ENCODE peak calls at places on chromosomes 11 and 22, in six cellular contexts. Z, R, O, L, Y and V are unnamed samples.

GRCh38 chr11:2911088-2912037 is 17.9 kb downstream of the PHLDA2 start:
- DNase-seq in Z (no peak), R (no peak), O (no peak), L (no peak), Y (no peak), V (no peak)

GRCh38 chr11:13859986-13860385 is 102.5 kb upstream of the SPON1 start:
- DNase-seq in Z (no peak), R (no peak), O (no peak), L (no peak), Y (no peak), V (peak; percentile 52)

GRCh38 chr11:64971421-64972233 is at the start of gene MAJIN:
- DNase-seq in Z (peak; percentile 83), R (peak; percentile 90), O (no peak), L (no peak), Y (no peak), V (no peak)

GRCh38 chr22:45125198-45125597 is 38.5 kb upstream of the NUP50 start:
- DNase-seq in Z (no peak), R (no peak), O (no peak), L (no peak), Y (no peak), V (no peak)

GRCh38 chr11:93329936-93330445 is 551 bp upstream of the DEUP1 start:
- DNase-seq in Z (no peak), R (no peak), O (no peak), L (no peak), Y (peak; percentile 69), V (no peak)

GRCh38 chr22:45240137-45240809 is 421 bp downstream of the KIAA0930 start:
- DNase-seq in Z (no peak), R (peak; percentile 18), O (no peak), L (peak; percentile 45), Y (no peak), V (peak; percentile 41)

GRCh38 chr11:130516868-130517505 is 68.5 kb downstream of the ADAMTS15 start:
- DNase-seq in Z (no peak), R (no peak), O (no peak), L (no peak), Y (no peak), V (no peak)

GRCh38 chr11:78030429-78031325 is 7.6 kb upstream of the KCTD14 start:
- DNase-seq in Z (no peak), R (no peak), O (peak; percentile 28), L (no peak), Y (peak; percentile 98), V (no peak)

GRCh38 chr11:7671807-7672206 is 1.5 kb downstream of the CYB5R2 start:
- DNase-seq in Z (no peak), R (no peak), O (no peak), L (no peak), Y (no peak), V (no peak)

GRCh38 chr11:617248-617911 is 1.6 kb upstream of the IRF7 start:
- DNase-seq in Z (no peak), R (no peak), O (no peak), L (no peak), Y (no peak), V (no peak)

GRCh38 chr22:49768511-49768910 is 59.2 kb downstream of the BRD1 start:
- DNase-seq in Z (no peak), R (no peak), O (no peak), L (no peak), Y (no peak), V (no peak)

GRCh38 chr11:126104420-126104819 is 41.8 kb upstream of the CDON start:
- DNase-seq in Z (no peak), R (no peak), O (no peak), L (no peak), Y (peak; percentile 35), V (no peak)

GRCh38 chr11:1307998-1308744 is 1.3 kb downstream of the TOLLIP start:
- DNase-seq in Z (no peak), R (no peak), O (no peak), L (no peak), Y (no peak), V (no peak)

GRCh38 chr11:119782021-119782420 is 53.0 kb upstream of the NECTIN1 start:
- DNase-seq in Z (no peak), R (no peak), O (no peak), L (no peak), Y (no peak), V (no peak)

GRCh38 chr22:46238541-46238940 is 11.6 kb downstream of the CDPF1 start:
- DNase-seq in Z (no peak), R (no peak), O (no peak), L (no peak), Y (no peak), V (no peak)

GRCh38 chr11:27456140-27456801 is 16.3 kb downstream of the LGR4 start:
- DNase-seq in Z (no peak), R (no peak), O (no peak), L (no peak), Y (no peak), V (no peak)

GRCh38 chr22:50119768-50120251 is 30.0 kb downstream of the MOV10L1 start:
- DNase-seq in Z (no peak), R (no peak), O (no peak), L (no peak), Y (peak; percentile 58), V (no peak)

GRCh38 chr22:44391481-44392445 is 79.0 kb upstream of the SHISAL1 start:
- DNase-seq in Z (no peak), R (no peak), O (no peak), L (no peak), Y (peak; percentile 73), V (no peak)

GRCh38 chr22:26416256-26416655 is 12.8 kb upstream of the ASPHD2 start:
- DNase-seq in Z (no peak), R (no peak), O (no peak), L (no peak), Y (no peak), V (no peak)

GRCh38 chr11:70251583-70252285 is 18.8 kb upstream of the PPFIA1 start:
- DNase-seq in Z (no peak), R (no peak), O (no peak), L (no peak), Y (no peak), V (no peak)

GRCh38 chr11:44726278-44727113 is at the start of gene TSPAN18:
- DNase-seq in Z (no peak), R (no peak), O (no peak), L (no peak), Y (no peak), V (peak; percentile 26)

GRCh38 chr22:22110548-22111266 is 128.1 kb upstream of the TOP3B start:
- DNase-seq in Z (no peak), R (no peak), O (no peak), L (peak; percentile 61), Y (no peak), V (peak; percentile 95)

GRCh38 chr22:43818981-43819690 is 7.0 kb upstream of the EFCAB6 start:
- DNase-seq in Z (no peak), R (no peak), O (no peak), L (no peak), Y (no peak), V (no peak)

GRCh38 chr22:39114157-39114511 is 17.1 kb downstream of the APOBEC3H start:
- DNase-seq in Z (no peak), R (no peak), O (no peak), L (no peak), Y (no peak), V (no peak)

GRCh38 chr22:37254206-37254866 is 10.3 kb upstream of the RAC2 start:
- DNase-seq in Z (no peak), R (no peak), O (no peak), L (no peak), Y (no peak), V (no peak)

GRCh38 chr11:14904745-14905103 is 12.7 kb upstream of the CYP2R1 start:
- DNase-seq in Z (peak; percentile 89), R (peak; percentile 77), O (no peak), L (no peak), Y (no peak), V (peak; percentile 61)

GRCh38 chr11:119741369-119742262 is 12.6 kb upstream of the NECTIN1 start:
- DNase-seq in Z (no peak), R (peak; percentile 42), O (no peak), L (peak; percentile 37), Y (no peak), V (peak; percentile 50)